ENCODE peak calls at places on chromosomes 11 and 22, in four cellular contexts. U is GM20000; V is cardiac fibroblast; Z is activated naive CD8-positive, alpha-beta T cell treated with anti-CD3 and anti-CD28 coated beads, Interleukin-2, amount 50 U/mL, for 16 hours. B is an unnamed sample.

GRCh38 chr11:15073361-15074205 is at the start of gene CALCB:
- DNase-seq in U (no peak), V (peak), Z (no peak), B (no peak)

GRCh38 chr11:60088364-60088763 is at the start of gene MS4A2:
- DNase-seq in U (no peak), V (no peak), Z (no peak), B (no peak)

GRCh38 chr22:24816841-24817240 is 10.8 kb downstream of the SGSM1 start:
- DNase-seq in U (no peak), V (no peak), Z (no peak), B (no peak)

GRCh38 chr22:28867191-28867590 is 16.2 kb upstream of the ZNRF3 start:
- DNase-seq in U (no peak), V (no peak), Z (no peak), B (no peak)

GRCh38 chr22:36977401-36977861 is 41.8 kb downstream of the TST start:
- DNase-seq in U (peak), V (peak), Z (peak), B (no peak)

GRCh38 chr11:118099838-118100570 is 13.2 kb upstream of the SMIM35 start:
- DNase-seq in U (no peak), V (no peak), Z (no peak), B (no peak)

GRCh38 chr11:17250561-17251350 is 25.8 kb upstream of the NUCB2 start:
- DNase-seq in U (no peak), V (peak), Z (no peak), B (no peak)

GRCh38 chr11:78982377-78982925 is 407.8 kb upstream of the NARS2 start:
- DNase-seq in U (no peak), V (no peak), Z (no peak), B (no peak)

GRCh38 chr11:131852757-131853156 is 482.3 kb downstream of the NTM start:
- DNase-seq in U (no peak), V (no peak), Z (no peak), B (no peak)

GRCh38 chr11:13375798-13376197 is 87.2 kb downstream of the BTBD10 start:
- DNase-seq in U (no peak), V (peak), Z (no peak), B (no peak)

GRCh38 chr11:120589376-120589775 is 77.8 kb downstream of the GRIK4 start:
- DNase-seq in U (no peak), V (no peak), Z (no peak), B (no peak)

GRCh38 chr11:27468209-27468608 is 4.4 kb downstream of the LGR4 start:
- DNase-seq in U (no peak), V (peak), Z (no peak), B (peak)

GRCh38 chr11:45895553-45896259 is 10.3 kb downstream of the MAPK8IP1 start:
- DNase-seq in U (no peak), V (no peak), Z (no peak), B (no peak)

GRCh38 chr11:107840120-107840479 is 18.5 kb downstream of the SLC35F2 start:
- DNase-seq in U (no peak), V (no peak), Z (no peak), B (no peak)

GRCh38 chr11:103907548-103908455 is 128.6 kb upstream of the DDI1 start:
- DNase-seq in U (no peak), V (peak), Z (no peak), B (no peak)